ENCODE peak calls at places on chromosomes 3 and 15, in five cellular contexts. One of them, this sample, is unnamed.
A peak's percentile ranks its signal among the peaks of the same experiment; 100 is the strongest.

GRCh38 chr15:31276596-31277298 is 49.9 kb upstream of the KLF13 start:
- DNase-seq in NCI-H146: peak; percentile 84
- DNase-seq in iPS-NIHi11: no peak
- DNase-seq in glutamatergic neuron: no peak
- DNase-seq in nucleus accumbens: no peak
- DNase-seq in this sample: no peak

GRCh38 chr3:197028711-197029510 is 706 bp downstream of the MELTF start:
- DNase-seq in nucleus accumbens: no peak
- DNase-seq in glutamatergic neuron: peak; percentile 27
- DNase-seq in iPS-NIHi11: no peak
- DNase-seq in NCI-H146: peak; percentile 60
- DNase-seq in this sample: peak; percentile 61

GRCh38 chr3:83477563-83477962 is 1481.2 kb upstream of the CADM2 start:
- DNase-seq in NCI-H146: no peak
- DNase-seq in nucleus accumbens: no peak
- DNase-seq in iPS-NIHi11: no peak
- DNase-seq in glutamatergic neuron: no peak
- DNase-seq in this sample: no peak

GRCh38 chr3:144585408-144585807 is 613.8 kb downstream of the DIPK2A start:
- DNase-seq in iPS-NIHi11: no peak
- DNase-seq in nucleus accumbens: no peak
- DNase-seq in glutamatergic neuron: no peak
- DNase-seq in NCI-H146: no peak
- DNase-seq in this sample: no peak

GRCh38 chr3:146093928-146094327 is 67.1 kb downstream of the PLOD2 start:
- DNase-seq in nucleus accumbens: no peak
- DNase-seq in iPS-NIHi11: no peak
- DNase-seq in NCI-H146: no peak
- DNase-seq in glutamatergic neuron: no peak
- DNase-seq in this sample: no peak

GRCh38 chr15:40048155-40048792 is 9.3 kb upstream of the SRP14 start:
- DNase-seq in glutamatergic neuron: no peak
- DNase-seq in NCI-H146: no peak
- DNase-seq in iPS-NIHi11: no peak
- DNase-seq in nucleus accumbens: no peak
- DNase-seq in this sample: no peak

GRCh38 chr3:60323180-60323579 is 928.1 kb downstream of the FHIT start:
- DNase-seq in NCI-H146: no peak
- DNase-seq in glutamatergic neuron: no peak
- DNase-seq in nucleus accumbens: no peak
- DNase-seq in iPS-NIHi11: no peak
- DNase-seq in this sample: no peak

GRCh38 chr3:79419222-79419621 is 348.6 kb downstream of the ROBO1 start:
- DNase-seq in iPS-NIHi11: no peak
- DNase-seq in glutamatergic neuron: no peak
- DNase-seq in nucleus accumbens: peak; percentile 8
- DNase-seq in NCI-H146: no peak
- DNase-seq in this sample: no peak

GRCh38 chr3:37173806-37174205 is 576 bp downstream of the LRRFIP2 start:
- DNase-seq in nucleus accumbens: no peak
- DNase-seq in iPS-NIHi11: no peak
- DNase-seq in NCI-H146: no peak
- DNase-seq in glutamatergic neuron: no peak
- DNase-seq in this sample: no peak

GRCh38 chr3:13705702-13706280 is 156.9 kb downstream of the FBLN2 start:
- DNase-seq in NCI-H146: no peak
- DNase-seq in glutamatergic neuron: peak; percentile 1
- DNase-seq in iPS-NIHi11: no peak
- DNase-seq in nucleus accumbens: no peak
- DNase-seq in this sample: peak; percentile 14

GRCh38 chr3:64417816-64418215 is 192.6 kb upstream of the PRICKLE2 start:
- DNase-seq in iPS-NIHi11: peak; percentile 35
- DNase-seq in NCI-H146: no peak
- DNase-seq in nucleus accumbens: no peak
- DNase-seq in glutamatergic neuron: no peak
- DNase-seq in this sample: peak; percentile 69

GRCh38 chr15:66135664-66136063 is 117.9 kb downstream of the MEGF11 start:
- DNase-seq in nucleus accumbens: no peak
- DNase-seq in glutamatergic neuron: no peak
- DNase-seq in NCI-H146: no peak
- DNase-seq in iPS-NIHi11: no peak
- DNase-seq in this sample: no peak

GRCh38 chr15:67156834-67157233 is 91.4 kb downstream of the SMAD3 start:
- DNase-seq in NCI-H146: no peak
- DNase-seq in nucleus accumbens: no peak
- DNase-seq in glutamatergic neuron: no peak
- DNase-seq in iPS-NIHi11: no peak
- DNase-seq in this sample: no peak

GRCh38 chr15:69092159-69092558 is 68.3 kb upstream of the GLCE start:
- DNase-seq in nucleus accumbens: no peak
- DNase-seq in NCI-H146: no peak
- DNase-seq in iPS-NIHi11: no peak
- DNase-seq in glutamatergic neuron: no peak
- DNase-seq in this sample: no peak

GRCh38 chr15:54197995-54198394 is 219.8 kb downstream of the UNC13C start:
- DNase-seq in iPS-NIHi11: no peak
- DNase-seq in nucleus accumbens: no peak
- DNase-seq in glutamatergic neuron: no peak
- DNase-seq in NCI-H146: no peak
- DNase-seq in this sample: no peak

GRCh38 chr3:136836511-136837156 is 17.7 kb downstream of the SLC35G2 start:
- DNase-seq in NCI-H146: no peak
- DNase-seq in nucleus accumbens: no peak
- DNase-seq in iPS-NIHi11: no peak
- DNase-seq in glutamatergic neuron: no peak
- DNase-seq in this sample: no peak

GRCh38 chr15:56042982-56043980 is 49.9 kb upstream of the NEDD4 start:
- DNase-seq in nucleus accumbens: no peak
- DNase-seq in iPS-NIHi11: no peak
- DNase-seq in glutamatergic neuron: no peak
- DNase-seq in NCI-H146: no peak
- DNase-seq in this sample: no peak

GRCh38 chr3:123723527-123724168 is 138.8 kb upstream of the HACD2 start:
- DNase-seq in iPS-NIHi11: peak; percentile 88
- DNase-seq in NCI-H146: peak; percentile 73
- DNase-seq in nucleus accumbens: peak; percentile 75
- DNase-seq in glutamatergic neuron: peak; percentile 51
- DNase-seq in this sample: peak; percentile 74

GRCh38 chr3:72458365-72458764 is 389.9 kb downstream of the SHQ1 start:
- DNase-seq in nucleus accumbens: no peak
- DNase-seq in glutamatergic neuron: no peak
- DNase-seq in iPS-NIHi11: no peak
- DNase-seq in NCI-H146: no peak
- DNase-seq in this sample: peak; percentile 21

GRCh38 chr3:197216169-197216860 is 82.1 kb downstream of the DLG1 start:
- DNase-seq in NCI-H146: no peak
- DNase-seq in iPS-NIHi11: no peak
- DNase-seq in nucleus accumbens: no peak
- DNase-seq in glutamatergic neuron: no peak
- DNase-seq in this sample: no peak

GRCh38 chr3:101643861-101644613 is 32.9 kb downstream of the ZBTB11 start:
- DNase-seq in nucleus accumbens: no peak
- DNase-seq in iPS-NIHi11: no peak
- DNase-seq in NCI-H146: no peak
- DNase-seq in glutamatergic neuron: no peak
- DNase-seq in this sample: no peak

GRCh38 chr3:126679318-126679751 is 24.4 kb upstream of the TXNRD3 start:
- DNase-seq in iPS-NIHi11: peak; percentile 90
- DNase-seq in NCI-H146: peak; percentile 88
- DNase-seq in nucleus accumbens: peak; percentile 87
- DNase-seq in glutamatergic neuron: peak; percentile 96
- DNase-seq in this sample: peak; percentile 94

GRCh38 chr15:40477703-40478269 is 7.0 kb downstream of the CHST14 start:
- DNase-seq in nucleus accumbens: no peak
- DNase-seq in NCI-H146: peak; percentile 42
- DNase-seq in glutamatergic neuron: no peak
- DNase-seq in iPS-NIHi11: no peak
- DNase-seq in this sample: no peak

GRCh38 chr3:172918165-172918564 is 167.6 kb downstream of the ECT2 start:
- DNase-seq in iPS-NIHi11: no peak
- DNase-seq in NCI-H146: peak; percentile 97
- DNase-seq in nucleus accumbens: no peak
- DNase-seq in glutamatergic neuron: no peak
- DNase-seq in this sample: no peak

GRCh38 chr3:190883973-190884832 is 21.7 kb upstream of the GMNC start:
- DNase-seq in nucleus accumbens: peak; percentile 70
- DNase-seq in NCI-H146: peak; percentile 68
- DNase-seq in iPS-NIHi11: peak; percentile 35
- DNase-seq in glutamatergic neuron: peak; percentile 56
- DNase-seq in this sample: no peak

GRCh38 chr15:82312611-82313349 is 36.5 kb downstream of the GOLGA6L10 start:
- DNase-seq in NCI-H146: no peak
- DNase-seq in nucleus accumbens: no peak
- DNase-seq in iPS-NIHi11: no peak
- DNase-seq in glutamatergic neuron: no peak
- DNase-seq in this sample: no peak

GRCh38 chr15:72844067-72844466 is 60.5 kb upstream of the ADPGK start:
- DNase-seq in NCI-H146: no peak
- DNase-seq in glutamatergic neuron: no peak
- DNase-seq in nucleus accumbens: no peak
- DNase-seq in iPS-NIHi11: no peak
- DNase-seq in this sample: no peak

GRCh38 chr3:61938878-61939549 is 377.6 kb downstream of the PTPRG start:
- DNase-seq in iPS-NIHi11: no peak
- DNase-seq in NCI-H146: peak; percentile 74
- DNase-seq in glutamatergic neuron: no peak
- DNase-seq in nucleus accumbens: no peak
- DNase-seq in this sample: no peak

GRCh38 chr3:194672876-194673275 is 885 bp upstream of the LSG1 start:
- DNase-seq in glutamatergic neuron: no peak
- DNase-seq in NCI-H146: peak; percentile 50
- DNase-seq in iPS-NIHi11: no peak
- DNase-seq in nucleus accumbens: no peak
- DNase-seq in this sample: no peak

GRCh38 chr3:55974421-55974820 is 487.3 kb upstream of the WNT5A start:
- DNase-seq in NCI-H146: no peak
- DNase-seq in glutamatergic neuron: no peak
- DNase-seq in iPS-NIHi11: no peak
- DNase-seq in nucleus accumbens: no peak
- DNase-seq in this sample: no peak

GRCh38 chr15:89823836-89824606 is 9.4 kb upstream of the ANPEP start:
- DNase-seq in glutamatergic neuron: no peak
- DNase-seq in nucleus accumbens: no peak
- DNase-seq in NCI-H146: no peak
- DNase-seq in iPS-NIHi11: no peak
- DNase-seq in this sample: no peak

GRCh38 chr3:136544532-136544931 is 207.6 kb downstream of the STAG1 start:
- DNase-seq in NCI-H146: no peak
- DNase-seq in nucleus accumbens: no peak
- DNase-seq in glutamatergic neuron: no peak
- DNase-seq in iPS-NIHi11: no peak
- DNase-seq in this sample: no peak

GRCh38 chr3:172106989-172107388 is 67.6 kb downstream of the FNDC3B start:
- DNase-seq in glutamatergic neuron: no peak
- DNase-seq in NCI-H146: no peak
- DNase-seq in nucleus accumbens: peak; percentile 27
- DNase-seq in iPS-NIHi11: no peak
- DNase-seq in this sample: no peak

GRCh38 chr15:31360843-31361763 is 34.5 kb downstream of the KLF13 start:
- DNase-seq in glutamatergic neuron: no peak
- DNase-seq in iPS-NIHi11: peak; percentile 70
- DNase-seq in nucleus accumbens: no peak
- DNase-seq in NCI-H146: peak; percentile 81
- DNase-seq in this sample: no peak

GRCh38 chr15:90080818-90081382 is 21.4 kb downstream of the IDH2 start:
- DNase-seq in nucleus accumbens: peak; percentile 27
- DNase-seq in glutamatergic neuron: no peak
- DNase-seq in NCI-H146: no peak
- DNase-seq in iPS-NIHi11: no peak
- DNase-seq in this sample: no peak

GRCh38 chr15:85598203-85598602 is 196.5 kb downstream of the KLHL25 start:
- DNase-seq in glutamatergic neuron: no peak
- DNase-seq in nucleus accumbens: no peak
- DNase-seq in iPS-NIHi11: no peak
- DNase-seq in NCI-H146: no peak
- DNase-seq in this sample: no peak

GRCh38 chr3:141407043-141407442 is 38.7 kb downstream of the ZBTB38 start:
- DNase-seq in iPS-NIHi11: no peak
- DNase-seq in glutamatergic neuron: no peak
- DNase-seq in nucleus accumbens: no peak
- DNase-seq in NCI-H146: no peak
- DNase-seq in this sample: no peak

This sample was measured in ecto neural progenitor cell.